ENCODE peak calls at places on chromosomes 3 and 15, in six cellular contexts. G is right lobe of liver, S is endothelial cell, X is suprapubic skin, I is left lung, F is B cell. O is an unnamed sample.

GRCh38 chr3:76724706-76725105 is 315.2 kb upstream of the ROBO2 start:
- DNase-seq in G (no peak), F (no peak), X (no peak), S (no peak), I (no peak), O (no peak)

GRCh38 chr3:9902372-9903237 is at the start of gene IL17RE:
- DNase-seq in S (no peak), X (peak), G (peak), I (peak), F (no peak), O (no peak)

GRCh38 chr15:100171411-100171810 is 170.4 kb downstream of the ADAMTS17 start:
- DNase-seq in I (no peak), X (no peak), S (no peak), G (no peak), F (no peak), O (no peak)

GRCh38 chr15:84598993-84599392 is 1.8 kb upstream of the ZSCAN2 start:
- DNase-seq in X (no peak), F (no peak), G (no peak), S (peak), I (no peak), O (no peak)

GRCh38 chr3:41338276-41338675 is 139.0 kb downstream of the CTNNB1 start:
- DNase-seq in I (no peak), S (no peak), F (no peak), X (no peak), G (no peak), O (no peak)

GRCh38 chr15:52011711-52012144 is 7.3 kb upstream of the MAPK6 start:
- DNase-seq in S (peak), F (no peak), G (no peak), X (no peak), I (no peak), O (no peak)

GRCh38 chr3:16370503-16370871 is 105.5 kb downstream of the OXNAD1 start:
- DNase-seq in F (no peak), G (no peak), X (no peak), I (no peak), S (no peak), O (no peak)

GRCh38 chr15:45100884-45101622 is 12.9 kb downstream of the DUOX2 start:
- DNase-seq in G (no peak), S (no peak), I (no peak), F (no peak), X (no peak), O (no peak)

GRCh38 chr3:155185623-155186022 is 105.5 kb downstream of the MME start:
- DNase-seq in G (no peak), S (no peak), F (no peak), I (no peak), X (no peak), O (no peak)

GRCh38 chr3:186067360-186068242 is 41.3 kb downstream of the ETV5 start:
- DNase-seq in I (no peak), S (no peak), X (no peak), F (no peak), G (no peak), O (no peak)

GRCh38 chr3:190116551-190117067 is 4.1 kb downstream of the P3H2 start:
- DNase-seq in G (no peak), I (no peak), F (no peak), X (no peak), S (no peak), O (no peak)

GRCh38 chr3:186208328-186208989 is 99.6 kb upstream of the ETV5 start:
- DNase-seq in X (no peak), I (no peak), F (no peak), S (no peak), G (no peak), O (no peak)

GRCh38 chr15:59013246-59013645 is 25.8 kb downstream of the RNF111 start:
- DNase-seq in X (no peak), S (no peak), G (no peak), I (no peak), F (no peak), O (no peak)

GRCh38 chr3:189488241-189488767 is 142.9 kb upstream of the TP63 start:
- DNase-seq in I (no peak), X (no peak), F (no peak), G (no peak), S (no peak), O (no peak)

GRCh38 chr15:92780816-92781215 is 119.3 kb upstream of the CHD2 start:
- DNase-seq in I (no peak), F (no peak), X (no peak), G (no peak), S (no peak), O (no peak)

GRCh38 chr3:25027639-25028038 is 400.4 kb upstream of the RARB start:
- DNase-seq in G (no peak), F (no peak), S (no peak), I (no peak), X (no peak), O (no peak)

GRCh38 chr3:56815571-56815970 is 13.8 kb upstream of the ARHGEF3 start:
- DNase-seq in G (no peak), I (no peak), S (no peak), X (no peak), F (no peak), O (no peak)

GRCh38 chr15:40062816-40063562 is 24.0 kb upstream of the SRP14 start:
- DNase-seq in S (no peak), I (no peak), G (no peak), F (no peak), X (no peak), O (no peak)

GRCh38 chr3:139006051-139006716 is at the start of gene PRR23A:
- DNase-seq in X (no peak), S (no peak), I (no peak), F (no peak), G (no peak), O (no peak)

GRCh38 chr3:18389108-18389733 is 35.9 kb downstream of the SATB1 start:
- DNase-seq in I (no peak), F (no peak), X (no peak), G (no peak), S (peak), O (no peak)

GRCh38 chr3:111210003-111210699 is 138.5 kb downstream of the NECTIN3 start:
- DNase-seq in X (no peak), G (no peak), S (no peak), I (no peak), F (no peak), O (no peak)

GRCh38 chr3:47850803-47851417 is 48.0 kb downstream of the DHX30 start:
- DNase-seq in X (no peak), G (no peak), F (no peak), S (no peak), I (no peak), O (no peak)

GRCh38 chr3:36905545-36905944 is 39.3 kb downstream of the TRANK1 start:
- DNase-seq in G (no peak), F (no peak), I (no peak), X (no peak), S (no peak), O (no peak)

GRCh38 chr15:64905941-64906340 is 5.8 kb upstream of the ANKDD1A start:
- DNase-seq in F (no peak), G (peak), I (no peak), S (no peak), X (no peak), O (no peak)
- TF ChIP-seq CTCF in F (no peak), G (no peak), I (no peak), S (no peak), X (no peak), O (no peak)

GRCh38 chr3:194009892-194010533 is 125.9 kb upstream of the HES1 start:
- DNase-seq in F (no peak), X (no peak), G (no peak), I (no peak), S (no peak), O (no peak)
- TF ChIP-seq CTCF in F (no peak), X (no peak), G (no peak), I (no peak), S (no peak), O (no peak)

GRCh38 chr3:179852117-179852886 is 184.4 kb downstream of the PEX5L start:
- DNase-seq in X (no peak), F (no peak), G (no peak), I (no peak), S (no peak), O (no peak)
- TF ChIP-seq CTCF in X (no peak), F (no peak), G (no peak), I (no peak), S (no peak), O (no peak)

GRCh38 chr15:66400351-66400774 is 13.7 kb downstream of the MAP2K1 start:
- DNase-seq in F (no peak), I (no peak), G (no peak), S (no peak), X (no peak), O (no peak)

GRCh38 chr15:66403323-66403722 is 16.6 kb downstream of the MAP2K1 start:
- DNase-seq in S (no peak), F (no peak), G (no peak), X (no peak), I (no peak), O (no peak)

GRCh38 chr15:66402885-66403284 is 16.2 kb downstream of the MAP2K1 start:
- DNase-seq in F (no peak), G (no peak), X (no peak), I (no peak), S (no peak), O (no peak)

GRCh38 chr15:66399276-66399675 is 12.6 kb downstream of the MAP2K1 start:
- DNase-seq in G (no peak), I (no peak), X (no peak), S (no peak), F (no peak), O (no peak)

DNA sequence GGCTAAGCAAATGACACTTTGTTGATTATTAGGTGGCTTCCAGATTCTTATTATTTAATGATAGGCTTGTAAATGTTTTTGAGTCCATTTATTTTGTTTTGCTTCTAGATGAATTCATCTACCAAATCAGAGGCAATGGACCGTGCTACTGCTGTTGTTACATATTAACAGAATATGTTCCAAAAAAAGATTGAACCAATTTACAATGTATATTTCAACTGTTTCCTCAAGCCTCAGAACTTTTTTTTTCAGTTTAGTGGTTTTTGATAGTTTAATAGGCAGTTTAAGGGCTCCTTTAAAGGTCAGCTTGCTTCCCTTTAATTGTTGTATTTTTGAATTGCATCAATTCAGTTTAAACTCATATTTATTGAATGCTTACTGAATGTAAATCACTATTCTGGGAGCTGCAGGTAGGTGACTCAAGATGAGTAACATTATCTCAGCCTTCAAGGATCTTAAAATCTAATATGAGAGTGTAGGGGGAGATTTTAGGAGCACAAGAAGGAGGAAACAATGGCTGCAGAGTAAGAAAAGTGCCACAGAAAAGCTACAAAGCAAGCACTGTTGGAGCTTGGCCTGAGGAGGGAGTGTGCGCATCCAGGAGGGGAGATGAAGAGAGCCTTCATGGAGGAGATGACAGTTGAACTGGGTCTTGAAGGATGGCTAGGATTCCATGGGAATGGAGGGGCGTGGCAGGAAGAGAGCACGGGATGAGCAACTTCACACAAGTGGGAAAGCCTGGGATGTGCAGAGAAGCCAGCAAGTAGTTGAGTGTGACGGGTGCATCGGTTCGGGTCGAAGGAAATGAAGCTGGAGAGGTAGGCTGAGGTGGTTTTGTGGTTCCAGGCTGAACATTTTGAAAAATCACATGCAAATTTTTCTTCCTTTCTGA is 14.7 kb downstream of the MAP2K1 start:
- DNase-seq in F (no peak), I (no peak), S (no peak), X (no peak), G (no peak), O (no peak)
- TF ChIP-seq CTCF in F (no peak), I (no peak), S (no peak), X (no peak), G (no peak), O (no peak)

GRCh38 chr3:66938338-66938963 is 59.7 kb upstream of the KBTBD8 start:
- DNase-seq in S (peak), F (peak), G (no peak), I (no peak), X (no peak), O (no peak)
- TF ChIP-seq CTCF in S (no peak), F (peak), G (peak), I (peak), X (peak), O (no peak)

GRCh38 chr15:22989576-22990477 is 9.7 kb upstream of the CYFIP1 start:
- DNase-seq in G (no peak), S (no peak), I (no peak), X (peak), F (no peak), O (no peak)
- TF ChIP-seq CTCF in G (no peak), S (no peak), I (no peak), X (no peak), F (no peak), O (no peak)

DNA sequence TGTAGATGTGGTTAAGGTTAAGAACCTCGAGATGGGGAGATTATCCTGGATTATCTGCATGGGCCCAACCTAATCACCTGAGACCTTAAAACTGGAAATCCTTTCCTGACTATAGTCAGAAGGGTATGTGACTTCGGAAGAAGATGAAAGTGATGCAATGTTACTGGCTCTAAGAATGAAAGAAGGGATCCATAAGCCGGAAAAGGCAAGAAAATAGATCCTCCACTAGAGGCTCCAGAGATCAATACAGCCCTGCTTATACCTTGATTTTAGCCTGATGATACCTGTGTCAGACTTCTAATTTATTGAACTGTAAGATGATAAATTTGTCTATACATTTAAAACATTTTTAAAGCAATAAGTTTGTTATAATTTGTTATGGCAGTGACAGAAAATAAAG is 21.5 kb upstream of the GASK1A start:
- DNase-seq in I (no peak), S (no peak), G (no peak), F (no peak), X (no peak), O (no peak)
- TF ChIP-seq CTCF in I (no peak), S (no peak), G (no peak), F (no peak), X (no peak), O (no peak)